ENCODE peak calls at places on chromosomes 13 and 19, in six cellular contexts. X, Q, M, J, U and H are unnamed samples.

GRCh38 chr13:37429976-37430375 is 168.6 kb downstream of the POSTN start:
- DNase-seq in M (no peak), X (no peak), Q (peak; percentile 98), U (no peak), J (no peak), H (no peak)

GRCh38 chr19:23565256-23565655 is 121.8 kb downstream of the ZNF675 start:
- DNase-seq in U (no peak), J (no peak), X (no peak), Q (no peak), M (no peak), H (no peak)

GRCh38 chr13:35711909-35712308 is 235.4 kb upstream of the MAB21L1 start:
- DNase-seq in J (no peak), M (no peak), X (no peak), Q (no peak), U (no peak), H (no peak)

GRCh38 chr13:97505022-97505421 is 71.1 kb downstream of the RAP2A start:
- DNase-seq in J (no peak), U (no peak), X (no peak), Q (no peak), M (no peak), H (no peak)

GRCh38 chr19:48510421-48511268 is 990 bp downstream of the LMTK3 start:
- DNase-seq in M (peak; percentile 87), U (peak; percentile 43), J (peak; percentile 73), X (no peak), Q (peak; percentile 39), H (peak; percentile 89)

GRCh38 chr13:51324714-51325440 is 14.6 kb upstream of the SERPINE3 start:
- DNase-seq in X (no peak), M (peak; percentile 47), J (no peak), Q (no peak), U (no peak), H (no peak)

GRCh38 chr13:105497597-105497996 is 1037.9 kb downstream of the EFNB2 start:
- DNase-seq in X (no peak), J (no peak), U (no peak), Q (no peak), M (no peak), H (no peak)

GRCh38 chr19:16677060-16677459 is 16.1 kb downstream of the TMEM38A start:
- DNase-seq in M (no peak), U (no peak), X (no peak), Q (no peak), J (no peak), H (no peak)

GRCh38 chr13:59776924-59777690 is 386.6 kb downstream of the DIAPH3 start:
- DNase-seq in J (no peak), X (no peak), M (no peak), Q (peak; percentile 90), U (peak; percentile 75), H (no peak)

GRCh38 chr19:7833225-7834156 is 3.5 kb downstream of the EVI5L start:
- DNase-seq in M (no peak), X (no peak), Q (peak; percentile 33), U (no peak), J (no peak), H (peak; percentile 79)

GRCh38 chr13:40206241-40207109 is 460.0 kb downstream of the FOXO1 start:
- DNase-seq in U (peak; percentile 88), J (no peak), M (no peak), X (no peak), Q (peak; percentile 7), H (no peak)

GRCh38 chr13:96089749-96090239 is at the start of gene HS6ST3:
- DNase-seq in J (no peak), Q (no peak), U (peak; percentile 15), M (peak; percentile 75), X (no peak), H (peak; percentile 65)

GRCh38 chr13:106958690-106959089 is 390.8 kb upstream of the ARGLU1 start:
- DNase-seq in X (no peak), M (no peak), U (no peak), Q (no peak), J (no peak), H (no peak)

GRCh38 chr13:92272177-92272576 is 873.8 kb downstream of the GPC5 start:
- DNase-seq in U (no peak), X (no peak), M (no peak), Q (no peak), J (no peak), H (no peak)

GRCh38 chr19:19425170-19425875 is 19.8 kb downstream of the GATAD2A start:
- DNase-seq in Q (no peak), M (no peak), U (no peak), J (no peak), X (no peak), H (peak; percentile 26)

GRCh38 chr19:2215281-2215751 is 20.8 kb downstream of the PLEKHJ1 start:
- DNase-seq in Q (no peak), U (no peak), J (no peak), M (peak; percentile 44), X (no peak), H (no peak)

GRCh38 chr19:14081797-14082674 is 3.5 kb downstream of the C19orf67 start:
- DNase-seq in X (no peak), Q (peak; percentile 27), J (no peak), M (peak; percentile 34), U (no peak), H (peak; percentile 92)

GRCh38 chr19:57934820-57935665 is at the start of gene ZNF418:
- DNase-seq in M (peak; percentile 93), Q (peak; percentile 84), X (no peak), J (no peak), U (peak; percentile 76), H (peak; percentile 73)

GRCh38 chr19:54906819-54907218 is 871 bp downstream of the NCR1 start:
- DNase-seq in Q (no peak), J (no peak), M (no peak), U (no peak), X (no peak), H (peak; percentile 10)

GRCh38 chr19:47723573-47723923 is 10.3 kb downstream of the EHD2 start:
- DNase-seq in U (no peak), Q (peak; percentile 95), X (no peak), M (no peak), J (peak; percentile 51), H (peak; percentile 84)

DNA sequence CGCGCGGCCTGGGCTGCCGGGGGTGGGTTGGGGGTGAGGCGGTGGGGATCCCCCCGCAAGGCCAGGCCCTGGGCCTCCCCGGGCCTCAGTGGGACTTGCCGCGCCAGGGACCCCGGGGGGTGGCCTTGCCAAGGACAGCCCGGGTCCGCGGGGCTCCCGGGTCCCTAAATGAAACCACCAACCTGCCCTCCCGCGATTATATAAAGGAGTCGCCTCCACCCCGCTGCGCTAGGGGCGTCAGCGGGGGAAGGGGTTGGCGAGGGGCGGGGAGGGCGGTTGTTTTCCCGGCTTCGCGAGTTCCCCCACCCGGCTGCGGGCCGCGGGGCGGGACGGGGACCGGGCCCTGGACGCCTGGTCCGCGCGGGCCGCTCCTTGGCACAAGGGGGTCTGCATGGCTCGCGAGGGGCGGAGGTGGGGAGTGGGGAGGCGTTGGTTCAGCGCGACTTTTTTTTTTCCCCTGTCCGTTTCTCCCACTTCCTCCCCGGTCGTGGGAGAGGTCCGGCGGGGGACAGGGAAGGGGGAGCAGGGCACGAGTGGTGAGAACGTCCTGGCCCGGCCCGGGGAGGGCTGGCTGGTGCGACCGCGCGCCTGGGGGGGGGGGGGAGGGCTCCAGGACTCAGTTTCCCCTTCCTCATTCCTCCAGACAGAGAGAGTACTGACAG is 828 bp upstream of the ZBTB7A start:
- DNase-seq in Q (no peak), U (peak; percentile 39), X (no peak), J (no peak), M (peak; percentile 64), H (peak; percentile 83)
- H3K9ac ChIP-seq in Q (peak overlapping the region; percentile 55), U (no peak overlapping the region), X (peak overlapping the region; percentile 81), J (peak overlapping the region; percentile 99), M (no peak overlapping the region), H (no peak overlapping the region)

DNA sequence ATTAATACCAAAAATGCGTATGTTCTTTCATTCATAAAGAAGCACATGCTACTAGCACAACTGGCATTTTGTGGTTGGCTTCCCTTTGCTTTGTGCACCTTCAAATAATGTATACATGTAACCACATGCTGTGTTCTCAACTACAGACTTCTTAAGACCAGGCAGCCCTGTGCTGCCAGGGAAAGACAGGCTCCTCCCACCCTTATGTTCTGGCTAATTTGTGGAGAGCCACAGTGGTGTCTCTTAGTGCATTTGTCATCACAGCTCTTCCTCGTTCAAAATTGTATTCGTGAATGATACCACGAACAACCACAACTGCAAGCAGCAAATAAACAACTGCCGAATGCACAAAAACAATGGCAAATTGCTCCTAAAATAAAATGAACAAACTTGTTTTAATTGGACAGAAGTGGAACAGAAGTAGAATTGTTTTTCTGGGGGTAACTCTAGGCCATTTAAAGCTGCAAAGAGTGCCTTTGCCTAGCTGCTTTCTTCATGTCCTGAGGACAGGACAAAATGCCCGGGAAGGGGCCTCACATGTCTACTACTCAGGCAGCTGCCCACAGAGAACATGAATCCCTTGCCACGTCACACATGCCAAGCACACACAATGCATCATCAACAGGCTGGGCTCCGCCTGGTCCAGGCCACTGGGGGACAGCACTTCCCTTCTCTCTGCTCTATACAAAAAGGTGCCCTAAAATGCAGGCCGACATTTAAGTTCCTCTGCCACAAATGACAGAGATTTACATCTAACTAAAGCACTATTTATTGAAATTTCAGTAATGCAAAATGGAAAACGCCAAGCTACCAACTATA is 21.7 kb downstream of the IRS2 start:
- DNase-seq in M (peak; percentile 24), X (no peak), J (peak; percentile 90), Q (peak; percentile 21), U (no peak), H (no peak)
- H3K9ac ChIP-seq in M (no peak overlapping the region), X (no peak overlapping the region), J (peak overlapping the region; percentile 54), Q (no peak overlapping the region), U (no peak overlapping the region), H (no peak overlapping the region)

GRCh38 chr13:42270160-42270856 is 1.6 kb upstream of the AKAP11 start:
- DNase-seq in X (no peak), M (no peak), U (no peak), Q (no peak), J (no peak), H (no peak)
- H3K9ac ChIP-seq in X (no peak overlapping the region), M (no peak overlapping the region), U (no peak overlapping the region), Q (no peak overlapping the region), J (no peak overlapping the region), H (no peak overlapping the region)

GRCh38 chr19:9348253-9348652 is 14.6 kb upstream of the ZNF177 start:
- DNase-seq in M (no peak), X (no peak), J (no peak), U (no peak), Q (no peak), H (no peak)
- H3K9ac ChIP-seq in M (no peak overlapping the region), X (no peak overlapping the region), J (no peak overlapping the region), U (no peak overlapping the region), Q (no peak overlapping the region), H (no peak overlapping the region)

GRCh38 chr13:89940383-89940782 is 1407.1 kb upstream of the MIR17HG start:
- DNase-seq in M (no peak), X (no peak), Q (no peak), U (no peak), J (no peak), H (no peak)
- H3K9ac ChIP-seq in M (no peak overlapping the region), X (no peak overlapping the region), Q (no peak overlapping the region), U (no peak overlapping the region), J (no peak overlapping the region), H (no peak overlapping the region)